ENCODE peak calls at places on chromosome 3, in six cellular contexts. V is fibroblast of pulmonary artery, L is foreskin fibroblast, G is ovary, E is BJ, Q is cardiac fibroblast. K is an unnamed sample.

GRCh38 chr3:55607175-55607574 is 120.1 kb upstream of the WNT5A start:
- DNase-seq in V (no peak), L (no peak), G (no peak), E (no peak), Q (no peak), K (no peak)

GRCh38 chr3:38129058-38129457 is 7.9 kb downstream of the ACAA1 start:
- DNase-seq in V (no peak), L (no peak), G (no peak), E (no peak), Q (no peak), K (no peak)

GRCh38 chr3:123194552-123194951 is 7.2 kb upstream of the SEC22A start:
- DNase-seq in V (peak), L (peak), G (no peak), E (no peak), Q (peak), K (no peak)

GRCh38 chr3:12870942-12871341 is 29.6 kb upstream of the RPL32 start:
- DNase-seq in V (no peak), L (peak), G (no peak), E (no peak), Q (peak), K (no peak)

GRCh38 chr3:168024537-168024941 is 71.2 kb downstream of the GOLIM4 start:
- DNase-seq in V (peak), L (peak), G (no peak), E (peak), Q (peak), K (peak)

GRCh38 chr3:58055309-58055708 is 47.1 kb downstream of the FLNB start:
- DNase-seq in V (no peak), L (no peak), G (no peak), E (no peak), Q (no peak), K (no peak)

GRCh38 chr3:190322604-190323240 is 476 bp upstream of the CLDN1 start:
- DNase-seq in V (peak), L (peak), G (peak), E (no peak), Q (peak), K (no peak)

GRCh38 chr3:196533260-196533681 is 18.1 kb upstream of the SMCO1 start:
- DNase-seq in V (peak), L (no peak), G (no peak), E (no peak), Q (no peak), K (no peak)

GRCh38 chr3:195897081-195897852 is 11.1 kb downstream of the TNK2 start:
- DNase-seq in V (peak), L (peak), G (peak), E (no peak), Q (peak), K (no peak)

GRCh38 chr3:189080745-189081144 is 91.0 kb upstream of the TPRG1 start:
- DNase-seq in V (no peak), L (no peak), G (no peak), E (no peak), Q (no peak), K (no peak)

GRCh38 chr3:16596352-16597032 is 8.7 kb downstream of the DAZL start:
- DNase-seq in V (no peak), L (no peak), G (no peak), E (no peak), Q (no peak), K (no peak)

GRCh38 chr3:169769287-169770181 is at the start of gene ACTRT3:
- DNase-seq in V (peak), L (peak), G (peak), E (no peak), Q (peak), K (no peak)

GRCh38 chr3:57951106-57951882 is 56.9 kb upstream of the FLNB start:
- DNase-seq in V (peak), L (peak), G (peak), E (peak), Q (peak), K (no peak)

GRCh38 chr3:30631237-30631961 is 25.0 kb downstream of the TGFBR2 start:
- DNase-seq in V (peak), L (peak), G (no peak), E (no peak), Q (peak), K (no peak)

GRCh38 chr3:143442761-143443477 is 323.3 kb downstream of the CHST2 start:
- DNase-seq in V (peak), L (peak), G (no peak), E (no peak), Q (peak), K (no peak)

GRCh38 chr3:14598143-14598569 is 53.4 kb upstream of the CCDC174 start:
- DNase-seq in V (peak), L (peak), G (no peak), E (no peak), Q (peak), K (no peak)

GRCh38 chr3:185519021-185519420 is 20.2 kb upstream of the TMEM41A start:
- DNase-seq in V (no peak), L (no peak), G (no peak), E (no peak), Q (no peak), K (no peak)

GRCh38 chr3:109346770-109347295 is 9.5 kb upstream of the DPPA4 start:
- DNase-seq in V (no peak), L (no peak), G (no peak), E (no peak), Q (no peak), K (no peak)

DNA sequence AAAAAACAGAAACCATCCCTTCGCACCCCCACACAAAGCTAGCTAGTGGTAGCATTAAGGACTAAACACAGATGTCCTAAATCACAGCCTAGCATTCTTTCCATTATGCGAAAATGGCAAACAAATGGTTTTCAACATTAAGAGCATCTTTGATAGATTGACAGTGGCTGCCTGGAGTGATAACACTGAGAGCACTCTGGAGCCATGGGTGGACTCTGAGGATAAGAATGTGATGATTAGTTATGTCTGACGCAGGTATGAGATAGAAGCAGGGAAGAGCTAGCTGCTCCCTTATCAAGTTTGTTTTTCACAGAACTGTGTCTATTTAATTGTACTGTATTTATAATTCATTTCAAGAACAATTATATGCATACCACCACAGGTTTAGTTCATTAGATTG is 142.9 kb downstream of the PDZRN3 start:
- DNase-seq in V (no peak), L (no peak), G (no peak), E (no peak), Q (no peak), K (no peak)
- H3K4me3 ChIP-seq in V (no peak), L (no peak), G (no peak), E (no peak), Q (no peak), K (no peak)

GRCh38 chr3:87002346-87002745 is 11.4 kb upstream of the VGLL3 start:
- DNase-seq in V (no peak), L (no peak), G (no peak), E (no peak), Q (no peak), K (no peak)

GRCh38 chr3:87001699-87002098 is 10.8 kb upstream of the VGLL3 start:
- DNase-seq in V (no peak), L (no peak), G (no peak), E (no peak), Q (no peak), K (no peak)

GRCh38 chr3:87006844-87007439 is 16.0 kb upstream of the VGLL3 start:
- DNase-seq in V (peak), L (peak), G (no peak), E (no peak), Q (peak), K (no peak)
- TF ChIP-seq CTCF in V (peak), L (peak), G (no peak), E (peak), Q (peak), K (peak)

GRCh38 chr3:150764607-150765366 is 1.8 kb upstream of the SIAH2 start:
- DNase-seq in V (no peak), L (no peak), G (no peak), E (no peak), Q (no peak), K (no peak)
- H3K4me3 ChIP-seq in V (no peak), L (peak), G (no peak), E (no peak), Q (no peak), K (no peak)

DNA sequence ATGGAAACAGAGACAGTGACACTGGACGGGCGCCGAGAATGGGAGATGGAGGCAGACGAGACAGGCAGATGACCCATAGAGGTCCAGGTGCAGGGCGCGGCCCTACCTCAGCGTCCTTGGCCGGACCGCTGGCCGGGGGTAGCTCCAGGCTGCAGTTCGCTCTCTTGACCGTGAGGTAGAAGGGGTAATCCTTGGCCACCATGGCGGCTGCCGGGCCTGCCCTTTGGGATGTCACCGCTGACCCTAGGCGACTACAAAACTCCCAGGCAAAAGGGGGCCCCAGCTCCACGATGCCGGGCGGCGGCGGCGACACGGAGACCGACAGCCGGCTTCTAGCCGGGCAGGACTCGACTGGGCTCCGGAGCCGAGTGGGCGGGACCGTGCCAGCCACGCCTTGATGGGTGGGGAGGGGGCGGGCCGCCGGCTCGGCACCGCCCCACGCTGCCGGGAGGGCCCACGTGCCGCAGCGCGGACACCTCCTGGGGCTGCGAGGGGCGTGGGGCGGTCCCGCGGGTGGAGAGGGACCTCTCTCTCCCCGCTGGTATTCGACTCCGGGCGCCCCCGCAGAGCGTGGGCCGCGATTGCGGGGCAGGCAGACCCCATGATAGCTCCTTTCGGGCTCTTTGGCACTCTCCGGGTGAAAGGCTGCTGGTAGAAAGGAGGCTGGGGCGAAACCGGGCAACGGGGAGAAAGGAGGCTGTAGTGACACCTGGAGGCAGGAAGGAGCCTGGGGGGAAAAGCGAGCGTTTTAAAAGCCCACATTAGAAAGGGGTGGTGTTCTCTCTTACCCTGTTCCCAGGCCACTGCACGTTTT is at the start of gene ARHGEF3:
- DNase-seq in V (peak), L (peak), G (peak), E (no peak), Q (peak), K (no peak)
- TF ChIP-seq CTCF in V (peak), L (peak), G (no peak), E (peak), Q (peak), K (peak)

GRCh38 chr3:11154036-11154952 is at the start of gene HRH1:
- DNase-seq in V (peak), L (peak), G (no peak), E (no peak), Q (peak), K (no peak)
- H3K4me3 ChIP-seq in V (peak), L (peak), G (peak), E (peak), Q (peak), K (peak)

GRCh38 chr3:70392227-70392626 is 79.8 kb upstream of the MDFIC2 start:
- DNase-seq in V (no peak), L (no peak), G (no peak), E (no peak), Q (no peak), K (no peak)
- TF ChIP-seq CTCF in V (no peak), L (no peak), G (no peak), E (no peak), Q (no peak), K (no peak)

GRCh38 chr3:101574388-101575156 is 592 bp downstream of the PCNP start:
- DNase-seq in V (peak), L (peak), G (peak), E (no peak), Q (peak), K (no peak)
- H3K4me3 ChIP-seq in V (peak), L (peak), G (peak), E (peak), Q (peak), K (peak)

GRCh38 chr3:151377768-151378385 is 6.7 kb downstream of the P2RY12 start:
- DNase-seq in V (no peak), L (no peak), G (no peak), E (no peak), Q (no peak), K (no peak)

GRCh38 chr3:151383111-151383510 is 1.4 kb downstream of the P2RY12 start:
- DNase-seq in V (no peak), L (no peak), G (no peak), E (no peak), Q (no peak), K (no peak)

GRCh38 chr3:151383956-151384355 is 597 bp downstream of the P2RY12 start:
- DNase-seq in V (no peak), L (no peak), G (no peak), E (no peak), Q (peak), K (no peak)

GRCh38 chr3:151382671-151383070 is 1.9 kb downstream of the P2RY12 start:
- DNase-seq in V (no peak), L (no peak), G (no peak), E (no peak), Q (no peak), K (no peak)

DNA sequence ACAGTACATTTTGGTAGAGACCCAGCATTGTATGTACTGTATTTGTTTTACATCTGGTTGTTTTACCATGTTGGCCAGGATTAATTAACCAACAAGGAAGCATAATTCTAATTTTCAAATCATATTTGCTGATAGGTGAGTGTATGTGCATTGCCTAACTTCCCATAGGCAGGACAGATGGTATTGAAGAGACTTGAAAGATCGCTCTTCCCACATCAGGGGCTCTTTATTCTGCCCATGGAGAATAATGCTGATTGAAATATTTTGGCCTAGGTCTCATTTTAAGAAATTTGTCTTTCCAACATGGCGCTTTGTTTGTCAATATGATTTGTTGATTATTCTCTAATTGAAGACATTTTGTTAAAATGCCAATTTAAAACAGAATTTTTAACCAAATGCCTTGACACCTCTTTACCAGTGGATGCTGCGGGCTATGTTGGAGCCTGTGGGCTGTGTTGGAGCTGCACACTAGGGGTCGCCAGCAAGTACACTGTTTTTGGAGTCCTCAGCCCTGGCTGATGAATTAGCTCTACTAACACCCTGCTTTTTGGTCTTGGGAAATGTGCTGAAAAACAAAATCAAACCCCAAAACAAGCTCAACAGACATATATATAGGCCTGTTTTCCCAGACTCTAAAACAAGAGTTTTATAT is 5.3 kb downstream of the P2RY12 start:
- DNase-seq in V (peak), L (peak), G (peak), E (no peak), Q (peak), K (no peak)
- TF ChIP-seq CTCF in V (peak), L (peak), G (no peak), E (peak), Q (peak), K (peak)

DNA sequence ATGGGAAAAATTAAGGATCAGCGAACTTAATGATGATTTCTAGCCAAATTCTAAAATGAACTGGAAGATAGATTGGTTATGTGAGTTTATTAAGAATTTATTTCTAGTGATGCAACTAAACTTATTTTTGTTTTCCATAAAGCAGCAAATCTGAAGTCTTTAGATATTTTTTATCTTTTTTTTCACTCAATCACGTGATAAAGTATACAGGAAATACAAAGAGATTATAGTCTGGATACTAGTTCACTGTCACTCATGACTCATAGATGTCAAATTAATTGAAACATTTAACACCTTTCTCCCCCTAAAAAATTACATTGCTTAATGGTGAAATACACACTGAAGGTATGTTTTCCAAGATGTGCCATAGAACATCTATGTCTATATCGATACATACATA is 416.9 kb downstream of the TUSC7 start:
- DNase-seq in V (no peak), L (no peak), G (no peak), E (no peak), Q (no peak), K (no peak)
- H3K4me3 ChIP-seq in V (no peak), L (no peak), G (no peak), E (no peak), Q (no peak), K (no peak)

GRCh38 chr3:5304789-5305680 is 117.5 kb downstream of the EDEM1 start:
- DNase-seq in V (peak), L (no peak), G (no peak), E (no peak), Q (peak), K (no peak)
- TF ChIP-seq CTCF in V (peak), L (peak), G (peak), E (peak), Q (peak), K (peak)

K was measured in AG04449.